ENCODE peak calls at places on chromosomes 12 and 14, in six cellular contexts. One of them, this sample, is unnamed.

GRCh38 chr12:42213954-42214426 is 24.1 kb downstream of the YAF2 start:
- DNase-seq in IMR-90: peak; percentile 55
- DNase-seq in neuronal stem cell: no peak
- DNase-seq in H1: no peak
- DNase-seq in mesenchymal stem cell: peak; percentile 44
- DNase-seq in trophoblast cell: no peak
- DNase-seq in this sample: no peak

GRCh38 chr12:95591731-95592130 is 40.5 kb upstream of the USP44 start:
- DNase-seq in H1: no peak
- DNase-seq in trophoblast cell: no peak
- DNase-seq in mesenchymal stem cell: no peak
- DNase-seq in neuronal stem cell: no peak
- DNase-seq in IMR-90: peak; percentile 88
- DNase-seq in this sample: no peak

GRCh38 chr14:64766430-64767151 is 62.4 kb downstream of the PLEKHG3 start:
- DNase-seq in mesenchymal stem cell: no peak
- DNase-seq in neuronal stem cell: no peak
- DNase-seq in H1: no peak
- DNase-seq in IMR-90: no peak
- DNase-seq in trophoblast cell: no peak
- DNase-seq in this sample: peak; percentile 81

GRCh38 chr14:71497645-71498086 is 434.6 kb upstream of the RGS6 start:
- DNase-seq in IMR-90: peak; percentile 82
- DNase-seq in H1: no peak
- DNase-seq in trophoblast cell: no peak
- DNase-seq in neuronal stem cell: no peak
- DNase-seq in mesenchymal stem cell: no peak
- DNase-seq in this sample: no peak

GRCh38 chr12:41697161-41697560 is 447.5 kb downstream of the GXYLT1 start:
- DNase-seq in trophoblast cell: no peak
- DNase-seq in mesenchymal stem cell: no peak
- DNase-seq in neuronal stem cell: no peak
- DNase-seq in H1: no peak
- DNase-seq in IMR-90: no peak
- DNase-seq in this sample: no peak

GRCh38 chr12:98970210-98970609 is 325.1 kb downstream of the APAF1 start:
- DNase-seq in neuronal stem cell: no peak
- DNase-seq in trophoblast cell: no peak
- DNase-seq in mesenchymal stem cell: no peak
- DNase-seq in H1: no peak
- DNase-seq in IMR-90: no peak
- DNase-seq in this sample: no peak

GRCh38 chr12:3078086-3078820 is 1.1 kb downstream of the TSPAN9 start:
- DNase-seq in mesenchymal stem cell: no peak
- DNase-seq in trophoblast cell: no peak
- DNase-seq in H1: no peak
- DNase-seq in IMR-90: no peak
- DNase-seq in neuronal stem cell: no peak
- DNase-seq in this sample: peak; percentile 48

GRCh38 chr12:8018666-8019581 is 13.6 kb upstream of the FOXJ2 start:
- DNase-seq in mesenchymal stem cell: peak; percentile 15
- DNase-seq in IMR-90: no peak
- DNase-seq in H1: peak; percentile 87
- DNase-seq in trophoblast cell: peak; percentile 42
- DNase-seq in neuronal stem cell: peak; percentile 41
- DNase-seq in this sample: peak; percentile 97

GRCh38 chr12:57069522-57069921 is 9.1 kb downstream of the NEMP1 start:
- DNase-seq in neuronal stem cell: peak; percentile 72
- DNase-seq in H1: no peak
- DNase-seq in mesenchymal stem cell: peak; percentile 88
- DNase-seq in IMR-90: peak; percentile 87
- DNase-seq in trophoblast cell: peak; percentile 64
- DNase-seq in this sample: peak; percentile 78

GRCh38 chr14:22556021-22556989 is 32.7 kb downstream of the DAD1 start:
- DNase-seq in IMR-90: peak; percentile 89
- DNase-seq in mesenchymal stem cell: peak; percentile 87
- DNase-seq in neuronal stem cell: no peak
- DNase-seq in H1: no peak
- DNase-seq in trophoblast cell: no peak
- DNase-seq in this sample: no peak

GRCh38 chr14:55077155-55077554 is 25.7 kb downstream of the MAPK1IP1L start:
- DNase-seq in mesenchymal stem cell: peak; percentile 59
- DNase-seq in IMR-90: no peak
- DNase-seq in neuronal stem cell: no peak
- DNase-seq in trophoblast cell: peak; percentile 62
- DNase-seq in H1: peak; percentile 45
- DNase-seq in this sample: no peak

GRCh38 chr12:88291498-88292131 is 149.5 kb downstream of the TMTC3 start:
- DNase-seq in IMR-90: no peak
- DNase-seq in H1: no peak
- DNase-seq in trophoblast cell: no peak
- DNase-seq in neuronal stem cell: no peak
- DNase-seq in mesenchymal stem cell: peak; percentile 4
- DNase-seq in this sample: no peak

GRCh38 chr14:102949062-102949800 is 26.8 kb downstream of the AMN start:
- DNase-seq in neuronal stem cell: no peak
- DNase-seq in trophoblast cell: peak; percentile 23
- DNase-seq in H1: no peak
- DNase-seq in mesenchymal stem cell: peak; percentile 62
- DNase-seq in IMR-90: peak; percentile 58
- DNase-seq in this sample: no peak

GRCh38 chr14:102568115-102568614 is 24.3 kb upstream of the RCOR1 start:
- DNase-seq in mesenchymal stem cell: no peak
- DNase-seq in H1: no peak
- DNase-seq in neuronal stem cell: no peak
- DNase-seq in IMR-90: no peak
- DNase-seq in trophoblast cell: peak; percentile 91
- DNase-seq in this sample: peak; percentile 87

GRCh38 chr14:36505892-36506731 is 13.9 kb downstream of the NKX2-1 start:
- DNase-seq in H1: peak; percentile 77
- DNase-seq in neuronal stem cell: no peak
- DNase-seq in trophoblast cell: no peak
- DNase-seq in IMR-90: no peak
- DNase-seq in mesenchymal stem cell: no peak
- DNase-seq in this sample: peak; percentile 64

GRCh38 chr12:54156578-54156977 is 32.2 kb downstream of the SMUG1 start:
- DNase-seq in H1: no peak
- DNase-seq in trophoblast cell: no peak
- DNase-seq in IMR-90: no peak
- DNase-seq in neuronal stem cell: no peak
- DNase-seq in mesenchymal stem cell: no peak
- DNase-seq in this sample: no peak

GRCh38 chr12:6383572-6384498 is at the start of gene LTBR:
- DNase-seq in mesenchymal stem cell: peak; percentile 95
- DNase-seq in trophoblast cell: peak; percentile 96
- DNase-seq in neuronal stem cell: no peak
- DNase-seq in IMR-90: peak; percentile 90
- DNase-seq in H1: peak; percentile 85
- DNase-seq in this sample: peak; percentile 82

GRCh38 chr14:87148655-87149054 is 844.3 kb downstream of the GALC start:
- DNase-seq in H1: no peak
- DNase-seq in mesenchymal stem cell: no peak
- DNase-seq in neuronal stem cell: no peak
- DNase-seq in IMR-90: no peak
- DNase-seq in trophoblast cell: no peak
- DNase-seq in this sample: no peak

GRCh38 chr12:34400986-34401658 is 378.8 kb downstream of the ALG10 start:
- DNase-seq in IMR-90: no peak
- DNase-seq in mesenchymal stem cell: no peak
- DNase-seq in trophoblast cell: no peak
- DNase-seq in H1: peak; percentile 6
- DNase-seq in neuronal stem cell: no peak
- DNase-seq in this sample: peak; percentile 20

GRCh38 chr14:70108419-70108818 is 80.3 kb downstream of the SLC8A3 start:
- DNase-seq in neuronal stem cell: no peak
- DNase-seq in trophoblast cell: no peak
- DNase-seq in mesenchymal stem cell: no peak
- DNase-seq in H1: no peak
- DNase-seq in IMR-90: no peak
- DNase-seq in this sample: no peak

GRCh38 chr12:2813573-2814185 is 1.2 kb downstream of the ITFG2 start:
- DNase-seq in trophoblast cell: peak; percentile 27
- DNase-seq in H1: no peak
- DNase-seq in mesenchymal stem cell: peak; percentile 83
- DNase-seq in neuronal stem cell: no peak
- DNase-seq in IMR-90: peak; percentile 69
- DNase-seq in this sample: peak; percentile 67

GRCh38 chr12:49827351-49828099 is 688 bp downstream of the NCKAP5L start:
- DNase-seq in trophoblast cell: peak; percentile 91
- DNase-seq in neuronal stem cell: peak; percentile 66
- DNase-seq in H1: peak; percentile 84
- DNase-seq in mesenchymal stem cell: peak; percentile 82
- DNase-seq in IMR-90: peak; percentile 46
- DNase-seq in this sample: peak; percentile 90
- H3K14ac ChIP-seq in trophoblast cell: peak overlapping the region; percentile 62
- H3K14ac ChIP-seq in neuronal stem cell: peak overlapping the region; percentile 48
- H3K14ac ChIP-seq in H1: peak overlapping the region; percentile 32
- H3K14ac ChIP-seq in mesenchymal stem cell: peak overlapping the region; percentile 37
- H3K14ac ChIP-seq in IMR-90: peak overlapping the region; percentile 92
- H3K14ac ChIP-seq in this sample: peak overlapping the region; percentile 4

GRCh38 chr12:14258468-14258947 is 107.0 kb upstream of the ATF7IP start:
- DNase-seq in H1: no peak
- DNase-seq in trophoblast cell: no peak
- DNase-seq in mesenchymal stem cell: no peak
- DNase-seq in neuronal stem cell: no peak
- DNase-seq in IMR-90: peak; percentile 7
- DNase-seq in this sample: no peak
- H3K18ac ChIP-seq in H1: peak overlapping the region; percentile 52
- H3K18ac ChIP-seq in trophoblast cell: peak overlapping the region; percentile 95
- H3K18ac ChIP-seq in mesenchymal stem cell: peak overlapping the region; percentile 97
- H3K18ac ChIP-seq in neuronal stem cell: peak overlapping the region; percentile 36
- H3K18ac ChIP-seq in IMR-90: peak overlapping the region; percentile 84
- H3K18ac ChIP-seq in this sample: peak overlapping the region; percentile 90

DNA sequence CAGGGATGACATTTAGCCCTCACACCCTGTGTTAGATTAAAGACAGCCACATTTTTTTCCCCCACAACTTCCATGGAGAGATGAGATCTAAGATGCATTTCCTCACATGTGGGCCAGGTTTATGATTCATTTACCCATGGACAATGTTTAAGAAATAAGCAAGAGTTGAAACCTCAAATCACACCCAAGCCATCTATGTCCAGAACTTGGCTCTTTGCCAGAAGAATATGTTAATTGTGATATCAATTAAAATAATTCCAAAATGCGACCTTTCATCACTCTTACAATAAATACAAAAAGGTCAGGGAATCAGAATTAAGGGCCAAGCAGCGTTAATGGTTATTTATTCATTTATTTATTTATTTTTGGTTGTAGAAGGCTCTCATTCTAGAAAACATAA is 1376.9 kb upstream of the TMEM132C start:
- DNase-seq in neuronal stem cell: no peak
- DNase-seq in IMR-90: no peak
- DNase-seq in mesenchymal stem cell: no peak
- DNase-seq in H1: no peak
- DNase-seq in trophoblast cell: no peak
- DNase-seq in this sample: no peak
- H3K14ac ChIP-seq in neuronal stem cell: no peak overlapping the region
- H3K14ac ChIP-seq in IMR-90: no peak overlapping the region
- H3K14ac ChIP-seq in mesenchymal stem cell: no peak overlapping the region
- H3K14ac ChIP-seq in H1: no peak overlapping the region
- H3K14ac ChIP-seq in trophoblast cell: no peak overlapping the region
- H3K14ac ChIP-seq in this sample: no peak overlapping the region

DNA sequence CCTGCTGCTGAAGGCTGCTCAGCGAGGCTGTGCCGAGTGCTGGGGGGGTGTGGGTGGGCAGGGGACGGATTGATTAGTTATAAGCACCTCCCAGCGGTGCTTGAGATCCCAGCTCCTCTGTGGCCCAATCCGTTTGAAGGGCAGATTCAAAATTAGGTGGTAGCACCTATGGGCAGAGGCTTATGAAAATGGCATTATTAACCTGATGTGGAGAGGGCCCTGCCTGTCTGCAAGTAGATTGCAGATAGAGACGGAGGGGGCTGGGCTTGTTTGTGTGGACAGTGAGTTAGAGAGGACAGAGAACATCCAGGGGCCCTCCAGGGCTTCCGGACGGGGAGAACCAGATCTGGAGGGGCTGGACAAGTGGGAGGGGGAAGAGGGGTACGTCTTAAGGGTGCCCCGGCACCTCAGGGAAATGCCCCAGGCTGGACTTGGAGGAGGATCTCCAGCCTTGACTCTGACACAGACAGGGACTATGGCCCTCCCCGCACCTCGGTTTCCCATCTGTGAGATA is at the start of gene RTL1:
- DNase-seq in mesenchymal stem cell: no peak
- DNase-seq in IMR-90: no peak
- DNase-seq in trophoblast cell: no peak
- DNase-seq in H1: peak; percentile 44
- DNase-seq in neuronal stem cell: no peak
- DNase-seq in this sample: no peak
- H3K18ac ChIP-seq in mesenchymal stem cell: no peak within 1 kb of the TSS
- H3K18ac ChIP-seq in IMR-90: no peak within 1 kb of the TSS
- H3K18ac ChIP-seq in trophoblast cell: no peak within 1 kb of the TSS
- H3K18ac ChIP-seq in H1: peak within 1 kb of the TSS; percentile 29
- H3K18ac ChIP-seq in neuronal stem cell: peak within 1 kb of the TSS; percentile 96
- H3K18ac ChIP-seq in this sample: no peak within 1 kb of the TSS

GRCh38 chr14:42002139-42002538 is 395.5 kb downstream of the LRFN5 start:
- DNase-seq in mesenchymal stem cell: peak; percentile 6
- DNase-seq in IMR-90: peak; percentile 39
- DNase-seq in neuronal stem cell: no peak
- DNase-seq in H1: no peak
- DNase-seq in trophoblast cell: no peak
- DNase-seq in this sample: no peak

GRCh38 chr14:42000450-42000849 is 393.8 kb downstream of the LRFN5 start:
- DNase-seq in IMR-90: no peak
- DNase-seq in H1: no peak
- DNase-seq in neuronal stem cell: no peak
- DNase-seq in mesenchymal stem cell: no peak
- DNase-seq in trophoblast cell: no peak
- DNase-seq in this sample: no peak

GRCh38 chr14:42004321-42004720 is 397.6 kb downstream of the LRFN5 start:
- DNase-seq in H1: no peak
- DNase-seq in IMR-90: no peak
- DNase-seq in mesenchymal stem cell: no peak
- DNase-seq in neuronal stem cell: no peak
- DNase-seq in trophoblast cell: no peak
- DNase-seq in this sample: no peak

DNA sequence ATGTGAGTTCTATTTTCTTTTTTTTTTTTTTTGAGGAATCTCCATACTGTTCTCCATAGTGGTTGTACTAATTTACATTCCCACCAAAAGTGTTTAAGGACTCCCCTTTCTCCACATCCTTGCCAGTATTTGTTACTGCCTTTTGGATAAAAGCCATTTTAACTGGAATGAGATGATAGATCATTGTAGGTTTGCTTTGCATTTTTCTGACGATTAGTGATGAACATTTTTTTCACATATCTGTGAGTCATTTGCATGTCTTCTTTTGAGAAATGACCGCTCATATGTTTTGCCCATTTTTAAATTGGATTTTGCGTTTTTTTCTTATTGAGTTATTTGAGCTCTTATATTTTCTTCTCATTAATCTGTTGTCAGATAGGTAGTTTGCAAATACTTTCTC is 394.8 kb downstream of the LRFN5 start:
- DNase-seq in mesenchymal stem cell: no peak
- DNase-seq in trophoblast cell: no peak
- DNase-seq in H1: no peak
- DNase-seq in neuronal stem cell: no peak
- DNase-seq in IMR-90: peak; percentile 9
- DNase-seq in this sample: no peak
- H3K14ac ChIP-seq in mesenchymal stem cell: no peak overlapping the region
- H3K14ac ChIP-seq in trophoblast cell: no peak overlapping the region
- H3K14ac ChIP-seq in H1: no peak overlapping the region
- H3K14ac ChIP-seq in neuronal stem cell: no peak overlapping the region
- H3K14ac ChIP-seq in IMR-90: no peak overlapping the region
- H3K14ac ChIP-seq in this sample: no peak overlapping the region

GRCh38 chr12:100801335-100801734 is 6.8 kb downstream of the ANO4 start:
- DNase-seq in IMR-90: peak; percentile 60
- DNase-seq in trophoblast cell: no peak
- DNase-seq in H1: no peak
- DNase-seq in mesenchymal stem cell: peak; percentile 81
- DNase-seq in neuronal stem cell: no peak
- DNase-seq in this sample: no peak
- H3K18ac ChIP-seq in IMR-90: peak overlapping the region; percentile 91
- H3K18ac ChIP-seq in trophoblast cell: no peak overlapping the region
- H3K18ac ChIP-seq in H1: no peak overlapping the region
- H3K18ac ChIP-seq in mesenchymal stem cell: no peak overlapping the region
- H3K18ac ChIP-seq in neuronal stem cell: no peak overlapping the region
- H3K18ac ChIP-seq in this sample: no peak overlapping the region

This sample was measured in H9.